ENCODE peak calls at places on chromosomes 11 and 22, in four cellular contexts. R is natural killer cell, H is AG09309, W is NB4. Y is an unnamed sample.

GRCh38 chr22:41910599-41911291 is 4.1 kb downstream of the SHISA8 start:
- DNase-seq in W (no peak), R (no peak), H (no peak), Y (no peak)

GRCh38 chr11:92222701-92223100 is 1.9 kb upstream of the FAT3 start:
- DNase-seq in W (no peak), H (no peak), R (no peak), Y (no peak)

GRCh38 chr22:48715511-48715910 is 1112.2 kb downstream of the BRD1 start:
- DNase-seq in H (no peak), R (no peak), W (no peak), Y (no peak)

GRCh38 chr22:27642104-27642800 is 159.3 kb downstream of the MN1 start:
- DNase-seq in W (no peak), R (no peak), H (no peak), Y (no peak)

GRCh38 chr22:46936378-46936916 is 174.0 kb downstream of the TBC1D22A start:
- DNase-seq in H (no peak), W (no peak), R (no peak), Y (no peak)

GRCh38 chr22:46293591-46294260 is 2.9 kb upstream of the GTSE1 start:
- DNase-seq in H (peak; percentile 14), R (peak; percentile 42), W (peak; percentile 50), Y (no peak)

GRCh38 chr22:23113067-23113846 is 28.5 kb downstream of the RSPH14 start:
- DNase-seq in R (no peak), H (no peak), W (peak; percentile 31), Y (no peak)

GRCh38 chr11:43789700-43790443 is 90.8 kb upstream of the ALKBH3 start:
- DNase-seq in W (no peak), H (peak; percentile 42), R (no peak), Y (no peak)

GRCh38 chr11:45779602-45780001 is 25.3 kb upstream of the SLC35C1 start:
- DNase-seq in H (no peak), W (no peak), R (no peak), Y (no peak)

GRCh38 chr22:46323126-46323525 is 12.4 kb upstream of the TRMU start:
- DNase-seq in W (no peak), R (no peak), H (no peak), Y (no peak)

GRCh38 chr11:85810521-85810870 is 445 bp downstream of the SYTL2 start:
- DNase-seq in W (no peak), H (no peak), R (no peak), Y (no peak)

GRCh38 chr11:3218483-3219280 is at the start of gene MRGPRG:
- DNase-seq in W (no peak), R (peak; percentile 13), H (no peak), Y (no peak)

GRCh38 chr22:37482244-37482643 is 3.9 kb downstream of the MFNG start:
- DNase-seq in W (no peak), H (no peak), R (no peak), Y (no peak)

GRCh38 chr11:73323464-73323863 is 15.4 kb downstream of the ARHGEF17 start:
- DNase-seq in R (no peak), W (no peak), H (no peak), Y (no peak)

GRCh38 chr11:74683279-74683871 is 47.9 kb downstream of the CHRDL2 start:
- DNase-seq in W (no peak), R (no peak), H (no peak), Y (no peak)

GRCh38 chr11:15795378-15795777 is 561.0 kb downstream of the SOX6 start:
- DNase-seq in W (no peak), R (no peak), H (no peak), Y (no peak)

GRCh38 chr11:76263166-76263565 is 56.9 kb upstream of the WNT11 start:
- DNase-seq in R (no peak), W (no peak), H (no peak), Y (no peak)

GRCh38 chr22:37051629-37052385 is at the start of gene KCTD17:
- DNase-seq in H (no peak), W (peak; percentile 48), R (peak; percentile 60), Y (peak; percentile 35)

GRCh38 chr22:49775191-49776052 is 52.3 kb downstream of the BRD1 start:
- DNase-seq in W (no peak), R (no peak), H (no peak), Y (no peak)

GRCh38 chr11:96337541-96338530 is 5.2 kb downstream of the MAML2 start:
- DNase-seq in R (no peak), W (peak; percentile 23), H (no peak), Y (no peak)

GRCh38 chr22:30309981-30310672 is 16.6 kb downstream of the TBC1D10A start:
- DNase-seq in H (no peak), W (peak; percentile 29), R (no peak), Y (no peak)

GRCh38 chr22:26756675-26757293 is 99.4 kb downstream of the MIAT start:
- DNase-seq in W (peak; percentile 38), H (no peak), R (peak; percentile 61), Y (peak; percentile 48)

DNA sequence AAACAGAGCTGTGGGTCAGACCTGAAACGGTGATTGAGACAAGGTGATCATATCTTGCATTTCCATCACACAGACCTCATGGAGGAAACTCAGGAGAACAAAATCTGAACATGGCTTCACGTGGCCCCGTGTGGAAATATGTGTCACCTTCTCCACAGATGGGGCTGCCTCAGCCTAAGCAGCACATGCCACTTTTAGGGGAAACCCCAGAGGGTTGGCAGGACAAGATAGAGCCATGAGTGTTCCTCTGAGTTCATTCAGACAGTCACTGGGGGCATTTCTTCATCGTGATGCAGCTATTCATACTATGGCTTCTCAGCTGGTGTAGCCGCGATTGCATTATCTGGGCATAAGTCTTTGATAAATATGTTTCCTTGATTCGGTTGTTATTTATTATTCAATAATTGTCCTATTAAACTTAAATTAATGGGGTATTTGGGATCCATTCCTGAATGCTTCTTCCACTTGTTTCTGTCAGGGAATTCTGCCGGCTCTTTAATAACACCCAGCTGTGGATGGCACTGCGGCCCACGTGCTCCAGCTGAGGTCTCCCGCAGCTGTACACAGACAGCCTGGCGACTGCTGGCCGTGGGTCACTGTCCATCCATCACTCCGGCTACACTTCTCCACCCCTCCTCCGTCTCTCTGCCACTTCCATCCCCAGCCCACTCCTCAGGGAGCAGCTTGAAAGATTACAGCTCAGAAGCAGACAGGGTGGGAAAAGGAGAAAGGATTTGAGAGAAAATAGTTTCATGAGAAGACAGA is 485.1 kb downstream of the OPCML start:
- DNase-seq in R (no peak), H (no peak), W (no peak), Y (no peak)
- TF ChIP-seq CTCF in R (no peak), H (no peak), W (no peak), Y (no peak)

DNA sequence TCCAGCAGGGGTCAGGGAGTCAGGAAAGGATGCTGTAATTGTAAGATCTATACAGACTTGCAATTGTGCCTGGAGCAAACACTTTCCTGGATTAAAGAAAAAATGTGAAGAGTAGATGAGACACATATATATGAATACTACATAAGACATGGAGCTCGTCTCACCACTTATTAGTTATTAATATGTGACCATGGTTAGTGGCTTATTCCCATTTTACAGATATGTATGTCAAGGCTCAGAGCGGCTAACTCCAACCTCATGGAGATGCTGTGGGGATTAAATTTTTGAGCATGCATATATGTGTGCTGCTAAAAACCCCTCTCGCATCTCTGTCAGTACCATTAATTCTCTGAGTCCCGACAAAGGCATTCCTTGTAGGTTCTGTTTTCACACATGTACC is 125.7 kb downstream of the SLC1A2 start:
- DNase-seq in R (no peak), W (no peak), H (no peak), Y (no peak)
- TF ChIP-seq CTCF in R (no peak), W (no peak), H (no peak), Y (no peak)

DNA sequence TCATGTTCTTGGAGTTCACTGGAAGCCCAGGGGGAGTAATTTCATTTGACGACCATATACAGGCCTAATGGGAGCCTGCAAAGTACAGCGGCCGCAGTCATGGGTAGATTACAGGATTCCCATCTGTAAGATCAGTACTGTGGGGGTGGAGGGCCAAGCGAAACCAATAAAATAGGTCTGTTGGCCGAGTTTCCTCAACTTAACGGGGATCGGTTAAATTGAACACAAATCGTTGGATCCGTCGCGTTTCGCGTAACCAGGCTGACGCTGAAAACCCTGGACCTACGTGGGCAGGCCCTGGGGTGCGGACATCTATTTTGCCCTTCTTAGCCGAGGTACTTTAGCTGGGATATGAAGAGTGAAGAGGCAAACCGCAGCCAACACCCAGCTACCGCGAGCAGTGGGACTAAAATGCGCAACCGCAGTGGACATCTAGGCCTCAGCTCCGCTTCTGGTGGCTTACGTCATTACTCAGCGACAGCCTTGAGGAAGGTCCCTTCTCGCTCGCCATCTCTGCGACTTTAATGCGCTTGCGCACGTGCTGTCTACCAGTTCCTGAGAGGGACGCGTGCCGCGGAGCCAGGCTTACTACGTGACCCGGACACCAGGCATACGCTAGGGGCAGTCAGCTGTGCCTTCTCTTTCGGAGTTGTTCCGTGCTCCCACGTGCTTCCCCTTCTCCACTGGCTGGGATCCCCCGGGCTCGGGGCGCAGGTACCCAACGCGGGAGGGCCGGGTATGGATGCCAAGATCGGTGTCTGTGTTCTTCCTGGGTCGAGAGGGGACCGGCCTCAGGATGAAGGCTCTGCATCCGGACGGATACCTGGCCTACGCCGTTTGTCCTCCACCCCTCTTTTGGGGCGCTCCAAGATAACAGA is at the start of gene NAT10:
- DNase-seq in R (peak; percentile 96), H (peak; percentile 96), W (peak; percentile 99), Y (peak; percentile 92)
- TF ChIP-seq CTCF in R (no peak), H (no peak), W (peak; percentile 22), Y (peak; percentile 26)

GRCh38 chr11:47642099-47642855 is at the start of gene MTCH2:
- DNase-seq in R (peak; percentile 93), W (peak; percentile 98), H (peak; percentile 84), Y (peak; percentile 92)
- TF ChIP-seq CTCF in R (no peak), W (no peak), H (no peak), Y (peak; percentile 34)

DNA sequence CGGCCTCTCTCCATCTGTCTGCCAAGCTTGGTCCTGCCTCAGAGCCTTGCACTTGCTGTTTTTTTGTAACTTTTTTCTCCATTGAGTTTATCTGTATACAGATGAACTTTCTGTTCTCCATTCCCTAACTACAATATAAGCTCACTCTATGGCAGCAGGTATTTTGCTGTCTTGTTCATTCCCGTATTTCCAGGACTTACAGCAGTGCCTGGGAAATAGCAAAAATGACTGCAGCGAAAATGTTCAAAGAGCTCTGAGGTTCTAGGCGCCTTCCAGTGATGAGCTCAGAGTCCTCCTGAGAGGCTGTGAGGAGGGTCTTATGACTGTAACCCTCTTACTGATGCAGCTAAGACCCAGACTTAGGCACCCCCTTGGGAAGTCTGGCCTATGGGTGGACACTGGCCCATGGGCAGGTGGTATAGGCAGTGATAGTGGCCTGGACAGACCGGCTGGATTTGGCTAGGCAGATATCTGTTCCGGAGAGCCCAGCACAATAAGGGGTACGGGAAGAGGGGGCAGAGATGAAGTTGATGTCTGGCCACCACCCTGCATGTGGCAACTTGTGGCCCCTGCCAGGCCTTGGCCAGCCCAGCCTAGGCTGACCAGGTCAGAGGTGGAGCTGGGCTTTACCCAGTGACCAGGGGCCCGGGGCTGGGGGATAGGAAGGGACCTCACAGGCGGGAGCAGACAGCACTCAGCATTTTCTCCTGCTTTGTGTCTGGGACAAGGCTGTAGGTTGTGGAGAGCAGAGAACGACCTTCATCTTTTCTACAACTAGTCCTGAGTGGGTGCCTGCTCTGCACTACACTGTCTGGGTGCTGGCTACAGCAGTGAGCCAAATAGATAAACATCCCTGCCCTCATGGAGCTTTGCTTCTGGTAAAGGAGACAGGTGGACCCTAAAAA is 4.6 kb downstream of the ATF4 start:
- DNase-seq in W (no peak), H (no peak), R (no peak), Y (no peak)
- TF ChIP-seq CTCF in W (no peak), H (no peak), R (no peak), Y (no peak)

GRCh38 chr11:68632802-68633201 is 51.5 kb upstream of the GAL start:
- DNase-seq in R (no peak), H (peak; percentile 2), W (peak; percentile 82), Y (no peak)
- TF ChIP-seq CTCF in R (no peak), H (peak; percentile 62), W (peak; percentile 77), Y (peak; percentile 68)

Y was measured in progenitor cell of endocrine pancreas.